ENCODE peak calls at places on chromosome 14, in eight cellular contexts. T, P, V, D, X, Y, L and M are unnamed samples.

GRCh38 chr14:35336171-35337073 is 44.2 kb downstream of the PSMA6 start:
- DNase-seq in T (no peak), P (no peak), V (peak), D (peak), X (peak), Y (peak), L (peak), M (no peak)

GRCh38 chr14:53389207-53389606 is 236.1 kb upstream of the DDHD1 start:
- DNase-seq in T (peak), P (no peak), V (no peak), D (no peak), X (no peak), Y (no peak), L (no peak), M (no peak)

GRCh38 chr14:95463173-95463901 is 53.1 kb downstream of the SYNE3 start:
- DNase-seq in T (no peak), P (peak), V (no peak), D (peak), X (no peak), Y (no peak), L (peak), M (peak)

GRCh38 chr14:75453817-75454434 is 26.1 kb downstream of the JDP2 start:
- DNase-seq in T (no peak), P (no peak), V (no peak), D (no peak), X (no peak), Y (no peak), L (no peak), M (no peak)

GRCh38 chr14:68741839-68742470 is 50.9 kb downstream of the ZFP36L1 start:
- DNase-seq in T (no peak), P (peak), V (no peak), D (no peak), X (no peak), Y (no peak), L (peak), M (no peak)

GRCh38 chr14:20630340-20631022 is 11.0 kb downstream of the OR6S1 start:
- DNase-seq in T (peak), P (no peak), V (peak), D (peak), X (peak), Y (no peak), L (peak), M (peak)

GRCh38 chr14:62103497-62103896 is 341.3 kb downstream of the SNAPC1 start:
- DNase-seq in T (no peak), P (no peak), V (no peak), D (no peak), X (no peak), Y (no peak), L (no peak), M (no peak)

GRCh38 chr14:94728950-94729349 is 41.0 kb downstream of the GSC start:
- DNase-seq in T (no peak), P (no peak), V (no peak), D (no peak), X (no peak), Y (no peak), L (no peak), M (no peak)

GRCh38 chr14:33548606-33549005 is 402.3 kb downstream of the EGLN3 start:
- DNase-seq in T (no peak), P (no peak), V (no peak), D (no peak), X (no peak), Y (no peak), L (no peak), M (no peak)

GRCh38 chr14:75911883-75912282 is 69.9 kb downstream of the TGFB3 start:
- DNase-seq in T (no peak), P (no peak), V (no peak), D (peak), X (peak), Y (no peak), L (no peak), M (no peak)

GRCh38 chr14:73567951-73568885 is 795 bp upstream of the ACOT2 start:
- DNase-seq in T (peak), P (no peak), V (no peak), D (no peak), X (no peak), Y (no peak), L (no peak), M (no peak)

GRCh38 chr14:65100905-65101541 is 1.3 kb downstream of the MAX start:
- DNase-seq in T (no peak), P (no peak), V (no peak), D (no peak), X (no peak), Y (no peak), L (no peak), M (no peak)

GRCh38 chr14:104639889-104640548 is 35.4 kb upstream of the TMEM179 start:
- DNase-seq in T (peak), P (no peak), V (peak), D (peak), X (peak), Y (no peak), L (peak), M (peak)

GRCh38 chr14:86038401-86038985 is 508.5 kb downstream of the FLRT2 start:
- DNase-seq in T (peak), P (no peak), V (peak), D (peak), X (peak), Y (no peak), L (peak), M (no peak)

GRCh38 chr14:21346532-21347135 is 37.2 kb downstream of the SUPT16H start:
- DNase-seq in T (no peak), P (no peak), V (no peak), D (no peak), X (no peak), Y (no peak), L (no peak), M (no peak)

GRCh38 chr14:72952171-72952570 is 25.9 kb downstream of the DCAF4 start:
- DNase-seq in T (no peak), P (no peak), V (no peak), D (no peak), X (no peak), Y (no peak), L (no peak), M (no peak)

GRCh38 chr14:67571991-67572323 is 28.1 kb downstream of the PIGH start:
- DNase-seq in T (no peak), P (no peak), V (no peak), D (no peak), X (no peak), Y (no peak), L (no peak), M (no peak)

GRCh38 chr14:52286659-52287649 is 19.5 kb downstream of the PTGDR start:
- DNase-seq in T (no peak), P (no peak), V (no peak), D (no peak), X (no peak), Y (no peak), L (no peak), M (no peak)

GRCh38 chr14:64789696-64790095 is 85.5 kb downstream of the PLEKHG3 start:
- DNase-seq in T (no peak), P (no peak), V (no peak), D (no peak), X (no peak), Y (no peak), L (no peak), M (no peak)

GRCh38 chr14:61564623-61565091 is 130.7 kb upstream of the HIF1A start:
- DNase-seq in T (peak), P (no peak), V (peak), D (no peak), X (no peak), Y (no peak), L (no peak), M (no peak)

GRCh38 chr14:73785834-73786631 is 65.6 kb upstream of the PTGR2 start:
- DNase-seq in T (peak), P (peak), V (peak), D (peak), X (peak), Y (peak), L (peak), M (peak)

GRCh38 chr14:23123419-23123818 is 4.4 kb upstream of the CEBPE start:
- DNase-seq in T (no peak), P (no peak), V (no peak), D (peak), X (no peak), Y (peak), L (no peak), M (no peak)

GRCh38 chr14:93970967-93971634 is 5.3 kb downstream of the ASB2 start:
- DNase-seq in T (no peak), P (no peak), V (no peak), D (peak), X (no peak), Y (no peak), L (no peak), M (no peak)

GRCh38 chr14:105249175-105250007 is 1.1 kb downstream of the BTBD6 start:
- DNase-seq in T (peak), P (no peak), V (no peak), D (peak), X (peak), Y (peak), L (no peak), M (peak)

GRCh38 chr14:35240233-35240632 is 51.9 kb upstream of the PSMA6 start:
- DNase-seq in T (no peak), P (no peak), V (no peak), D (no peak), X (no peak), Y (no peak), L (no peak), M (no peak)

GRCh38 chr14:102076793-102077759 is 9.8 kb downstream of the HSP90AA1 start:
- DNase-seq in T (no peak), P (no peak), V (no peak), D (no peak), X (no peak), Y (no peak), L (no peak), M (no peak)

GRCh38 chr14:58638231-58639205 is 756 bp downstream of the DACT1 start:
- DNase-seq in T (peak), P (no peak), V (no peak), D (peak), X (no peak), Y (no peak), L (no peak), M (no peak)

GRCh38 chr14:99559286-99559990 is 44.6 kb downstream of the CCDC85C start:
- DNase-seq in T (no peak), P (no peak), V (no peak), D (no peak), X (no peak), Y (no peak), L (no peak), M (no peak)

GRCh38 chr14:80310950-80311349 is 99.6 kb upstream of the DIO2 start:
- DNase-seq in T (peak), P (no peak), V (no peak), D (no peak), X (no peak), Y (no peak), L (no peak), M (no peak)